ENCODE peak calls at places on chromosome X, in four cellular contexts. M, W, F and X are unnamed samples.

GRCh38 chrX:134715930-134716619 is 57.8 kb upstream of the PLAC1 start:
- DNase-seq in M (peak), W (no peak), F (no peak), X (no peak)

GRCh38 chrX:102517331-102517730 is 792 bp upstream of the TMSB15A start:
- DNase-seq in M (no peak), W (peak), F (no peak), X (no peak)

GRCh38 chrX:47164420-47164819 is 19.4 kb downstream of the RBM10 start:
- DNase-seq in M (no peak), W (no peak), F (no peak), X (no peak)

GRCh38 chrX:86047174-86047991 is at the start of gene CHM:
- DNase-seq in M (peak), W (peak), F (peak), X (peak)

GRCh38 chrX:153598541-153599191 is at the start of gene CCNQ:
- DNase-seq in M (peak), W (peak), F (no peak), X (peak)

GRCh38 chrX:134101636-134102035 is 116.2 kb upstream of the GPC3 start:
- DNase-seq in M (no peak), W (no peak), F (no peak), X (no peak)

GRCh38 chrX:119067023-119067739 is 5.6 kb upstream of the CT47C1 start:
- DNase-seq in M (peak), W (peak), F (no peak), X (peak)

GRCh38 chrX:20521245-20521644 is 254.5 kb upstream of the RPS6KA3 start:
- DNase-seq in M (no peak), W (peak), F (no peak), X (no peak)

GRCh38 chrX:129790808-129791207 is 11.1 kb downstream of the SASH3 start:
- DNase-seq in M (no peak), W (no peak), F (peak), X (no peak)

GRCh38 chrX:118976599-118977340 is 2.4 kb downstream of the LONRF3 start:
- DNase-seq in M (peak), W (peak), F (peak), X (no peak)

GRCh38 chrX:106611682-106612402 is at the start of gene RADX:
- DNase-seq in M (peak), W (peak), F (peak), X (peak)

GRCh38 chrX:11908371-11908770 is 150.3 kb downstream of the MSL3 start:
- DNase-seq in M (no peak), W (peak), F (no peak), X (peak)